ENCODE peak calls at places on chromosomes 5 and 9, in ten cellular contexts. U is transverse colon; E is endodermal cell; A is OCI-LY7; R is GM23248; Q is aorta; H is heart right ventricle; L is left ventricle myocardium inferior; T is A549; F is CD8-positive, alpha-beta T cell. J is an unnamed sample.

GRCh38 chr5:40831346-40832210 is 3.4 kb downstream of the RPL37 start:
- DNase-seq in U (no peak), E (no peak), H (no peak), Q (no peak), F (no peak), R (no peak), A (no peak), T (no peak), L (no peak), J (no peak)

GRCh38 chr5:175706499-175706898 is 48.6 kb downstream of the HRH2 start:
- DNase-seq in L (no peak), R (no peak), T (no peak), Q (no peak), E (peak), H (no peak), F (peak), U (no peak), A (no peak), J (no peak)

GRCh38 chr5:58263291-58263690 is 196.6 kb downstream of the PLK2 start:
- DNase-seq in L (no peak), T (no peak), A (no peak), Q (no peak), U (no peak), H (no peak), R (no peak), E (no peak), F (no peak), J (no peak)

GRCh38 chr9:80086822-80087345 is 515.1 kb downstream of the TLE4 start:
- DNase-seq in Q (no peak), A (no peak), R (no peak), U (no peak), E (no peak), L (no peak), T (no peak), H (no peak), F (no peak), J (no peak)

GRCh38 chr9:119435066-119435465 is 65.8 kb upstream of the BRINP1 start:
- DNase-seq in L (no peak), U (no peak), Q (no peak), R (peak), H (no peak), T (no peak), E (no peak), F (no peak), A (no peak), J (no peak)

GRCh38 chr5:91076138-91076537 is 307.0 kb downstream of the ARRDC3 start:
- DNase-seq in F (no peak), U (no peak), L (no peak), E (no peak), H (no peak), Q (no peak), A (no peak), R (peak), T (no peak), J (no peak)

GRCh38 chr9:133477992-133478850 is 678 bp downstream of the SLC2A6 start:
- DNase-seq in E (peak), T (no peak), Q (no peak), R (peak), U (no peak), H (peak), A (peak), L (peak), F (no peak), J (peak)

GRCh38 chr5:146681586-146681945 is 165.6 kb upstream of the GPR151 start:
- DNase-seq in Q (no peak), L (no peak), U (no peak), R (peak), A (no peak), F (no peak), E (no peak), T (no peak), H (no peak), J (no peak)

GRCh38 chr9:116055536-116055935 is 98.1 kb upstream of the PAPPA start:
- DNase-seq in U (no peak), H (no peak), E (no peak), F (no peak), R (peak), A (no peak), Q (no peak), T (no peak), L (no peak), J (no peak)

GRCh38 chr5:54176066-54176835 is 134.1 kb downstream of the ARL15 start:
- DNase-seq in U (no peak), A (no peak), E (no peak), R (no peak), F (no peak), H (no peak), T (no peak), L (no peak), Q (no peak), J (no peak)

DNA sequence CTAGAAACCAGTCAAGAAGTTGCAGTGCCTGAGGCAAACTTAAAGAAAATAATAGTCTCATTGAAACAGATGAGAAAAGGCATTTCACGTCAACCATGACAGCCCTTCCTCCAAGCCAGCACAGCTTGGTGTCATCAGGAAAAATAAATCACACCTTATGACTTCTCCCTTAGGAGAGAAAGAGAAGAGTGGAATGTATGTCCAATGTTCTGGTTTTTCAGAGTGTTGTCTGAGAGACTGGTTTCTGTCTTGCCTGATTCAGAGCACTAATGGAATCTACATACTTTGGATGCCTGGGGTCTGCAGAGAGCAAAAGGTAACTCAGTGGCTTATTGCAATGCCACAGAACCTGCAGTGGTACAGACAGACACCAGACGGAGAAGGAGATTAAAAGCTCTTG is 105.5 kb upstream of the PDE4D start:
- DNase-seq in T (no peak), A (no peak), F (no peak), L (no peak), U (no peak), H (no peak), R (no peak), Q (no peak), E (no peak), J (no peak)
- H3K4me3 ChIP-seq in T (no peak), A (no peak), F (no peak), L (no peak), U (no peak), H (no peak), R (no peak), Q (no peak), E (no peak), J (no peak)

GRCh38 chr9:121701736-121702261 is 50.4 kb downstream of the DAB2IP start:
- DNase-seq in L (no peak), T (no peak), F (no peak), U (no peak), Q (no peak), A (no peak), H (no peak), R (no peak), E (no peak), J (no peak)
- H3K27ac ChIP-seq in L (peak), T (no peak), F (no peak), U (no peak), Q (no peak), A (no peak), H (no peak), R (no peak), E (no peak), J (no peak)

GRCh38 chr9:112296929-112297328 is 36.5 kb downstream of the PTBP3 start:
- DNase-seq in T (no peak), U (no peak), L (no peak), F (no peak), A (no peak), H (no peak), Q (no peak), E (no peak), R (no peak), J (no peak)
- H3K4me3 ChIP-seq in T (no peak), U (no peak), L (no peak), F (no peak), A (no peak), H (no peak), Q (no peak), E (no peak), R (no peak), J (no peak)

GRCh38 chr9:5949103-5949699 is 58.5 kb downstream of the MLANA start:
- DNase-seq in F (no peak), T (peak), Q (no peak), E (no peak), A (no peak), U (no peak), H (no peak), L (no peak), R (peak), J (no peak)
- H3K27ac ChIP-seq in F (no peak), T (peak), Q (no peak), E (no peak), A (no peak), U (no peak), H (no peak), L (peak), R (no peak), J (no peak)

DNA sequence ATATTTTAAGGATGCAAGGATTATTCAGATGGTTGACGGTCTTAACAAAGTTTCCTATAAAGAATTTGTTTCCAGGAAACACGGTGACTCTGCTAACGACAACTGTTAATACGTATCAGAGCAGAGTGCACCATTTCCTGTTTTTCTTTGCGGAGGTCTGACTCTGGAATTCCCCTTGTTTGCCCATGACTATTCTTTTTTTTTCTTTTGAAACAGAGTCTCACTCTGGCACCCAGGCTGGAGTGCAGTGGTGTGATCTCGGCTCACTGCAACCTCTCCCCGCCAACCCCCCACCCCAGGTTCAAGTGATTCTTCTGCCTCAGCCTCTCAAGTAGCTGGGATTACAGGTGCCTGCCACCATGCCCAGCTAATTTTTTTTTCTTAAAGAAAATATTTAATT is 115.9 kb downstream of the CDC42SE2 start:
- DNase-seq in L (no peak), E (no peak), H (peak), A (peak), T (peak), Q (no peak), F (peak), U (no peak), R (no peak), J (peak)
- H3K4me3 ChIP-seq in L (peak), E (no peak), H (no peak), A (peak), T (peak), Q (no peak), F (no peak), U (no peak), R (no peak), J (no peak)

GRCh38 chr9:125789196-125789595 is 42.0 kb downstream of the PBX3 start:
- DNase-seq in L (no peak), U (no peak), F (no peak), E (no peak), Q (no peak), A (no peak), H (no peak), R (no peak), T (no peak), J (no peak)

GRCh38 chr9:125782718-125783117 is 35.5 kb downstream of the PBX3 start:
- DNase-seq in L (no peak), T (no peak), U (no peak), H (no peak), R (no peak), A (no peak), F (no peak), Q (no peak), E (no peak), J (no peak)

GRCh38 chr9:125787715-125788114 is 40.5 kb downstream of the PBX3 start:
- DNase-seq in F (no peak), L (no peak), Q (no peak), T (no peak), R (no peak), E (no peak), H (no peak), A (no peak), U (no peak), J (no peak)

GRCh38 chr9:125784286-125785049 is 37.3 kb downstream of the PBX3 start:
- DNase-seq in L (no peak), A (no peak), U (no peak), F (no peak), H (no peak), E (no peak), R (peak), Q (no peak), T (no peak), J (no peak)

DNA sequence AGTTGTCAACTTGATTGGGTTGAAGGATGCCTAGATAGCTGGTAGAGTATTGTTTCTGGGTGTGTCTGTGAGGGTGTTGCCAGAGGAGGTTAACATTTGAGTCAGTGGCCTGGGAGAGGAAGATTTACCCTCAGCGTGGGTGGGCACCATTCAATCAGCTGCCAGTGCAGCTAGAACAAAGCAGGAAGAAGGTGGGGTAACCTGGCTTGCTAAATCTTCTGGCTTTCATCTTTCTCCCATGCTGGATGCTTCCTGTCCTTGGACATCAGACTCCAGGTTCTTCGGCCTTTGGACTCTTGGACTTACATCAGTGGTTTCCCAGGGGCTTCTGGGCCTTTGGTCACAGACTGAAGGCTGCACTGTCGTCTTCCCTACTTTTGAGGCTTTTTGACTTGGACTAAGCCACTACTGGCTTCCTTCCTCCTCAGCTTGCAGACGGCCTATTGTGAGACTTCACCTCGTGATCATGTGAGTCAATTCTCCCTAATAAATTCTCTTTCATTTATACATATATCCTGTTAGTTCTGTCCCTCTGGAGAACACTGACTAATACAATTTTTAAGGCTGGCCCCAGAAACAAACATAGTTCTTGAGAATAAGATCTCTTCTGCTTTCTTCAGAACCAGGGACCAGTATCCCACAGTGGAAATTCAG is 38.1 kb downstream of the PBX3 start:
- DNase-seq in R (no peak), A (no peak), T (no peak), Q (peak), U (no peak), L (no peak), H (no peak), E (no peak), F (no peak), J (no peak)
- H3K27ac ChIP-seq in R (no peak), A (no peak), T (no peak), Q (no peak), U (no peak), L (no peak), H (no peak), E (no peak), F (no peak), J (no peak)

GRCh38 chr5:133882107-133882695 is 86.2 kb downstream of the C5orf15 start:
- DNase-seq in A (no peak), E (no peak), H (no peak), Q (no peak), F (no peak), L (no peak), U (no peak), R (no peak), T (no peak), J (no peak)
- H3K4me3 ChIP-seq in A (no peak), E (no peak), H (no peak), Q (no peak), F (no peak), L (no peak), U (no peak), R (no peak), T (no peak), J (no peak)

GRCh38 chr5:14187157-14187556 is 44.0 kb downstream of the TRIO start:
- DNase-seq in L (no peak), F (no peak), H (no peak), A (no peak), R (no peak), T (no peak), U (no peak), E (no peak), Q (no peak), J (no peak)
- H3K27ac ChIP-seq in L (peak), F (no peak), H (no peak), A (no peak), R (peak), T (peak), U (peak), E (no peak), Q (peak), J (no peak)

J was measured in right cardiac atrium.